ENCODE peak calls at places on chromosomes 5 and 9, in six cellular contexts. R is brain microvascular endothelial cell, I is MM.1S, A is nephron progenitor cell, E is fibroblast of pulmonary artery, L is PC-9. U is an unnamed sample.

GRCh38 chr5:179023528-179024189 is at the start of gene ZNF879:
- DNase-seq in L (peak), A (peak), I (peak), E (peak), R (peak), U (peak)

GRCh38 chr5:98798371-98798770 is 24.9 kb downstream of the RGMB start:
- DNase-seq in I (no peak), R (no peak), L (no peak), E (no peak), A (no peak), U (no peak)

GRCh38 chr5:1445313-1445894 is at the start of gene SLC6A3:
- DNase-seq in R (no peak), I (no peak), L (no peak), E (peak), A (peak), U (peak)

GRCh38 chr5:171984748-171985419 is 21.6 kb downstream of the FBXW11 start:
- DNase-seq in I (no peak), A (no peak), E (peak), L (no peak), R (peak), U (no peak)

GRCh38 chr9:117768740-117769400 is 64.7 kb downstream of the TLR4 start:
- DNase-seq in L (no peak), A (no peak), R (no peak), E (peak), I (no peak), U (no peak)

GRCh38 chr5:158414780-158415179 is 555.8 kb upstream of the CLINT1 start:
- DNase-seq in L (no peak), I (no peak), R (peak), A (no peak), E (peak), U (no peak)

GRCh38 chr5:154986151-154986550 is 27.4 kb upstream of the KIF4B start:
- DNase-seq in L (no peak), E (peak), A (no peak), R (no peak), I (no peak), U (no peak)

GRCh38 chr5:73030995-73031394 is 75.2 kb downstream of the FCHO2 start:
- DNase-seq in A (no peak), I (no peak), R (peak), E (peak), L (peak), U (no peak)

GRCh38 chr5:7395432-7396168 is at the start of gene ADCY2:
- DNase-seq in A (no peak), E (no peak), I (no peak), L (no peak), R (no peak), U (no peak)

GRCh38 chr5:18487928-18488480 is 853.7 kb downstream of the TAF11L14 start:
- DNase-seq in E (no peak), R (no peak), I (no peak), A (no peak), L (no peak), U (no peak)

GRCh38 chr5:76610196-76610595 is 13.0 kb downstream of the F2RL2 start:
- DNase-seq in R (peak), I (no peak), L (no peak), A (no peak), E (no peak), U (no peak)

GRCh38 chr5:133688386-133688785 is 76.0 kb upstream of the FSTL4 start:
- DNase-seq in A (no peak), I (no peak), R (no peak), E (no peak), L (no peak), U (peak)

GRCh38 chr5:138180183-138180782 is 1.4 kb downstream of the KIF20A start:
- DNase-seq in I (peak), A (no peak), L (peak), R (peak), E (peak), U (peak)

GRCh38 chr5:14870347-14871083 is 1.1 kb downstream of the ANKH start:
- DNase-seq in R (no peak), A (no peak), L (no peak), I (peak), E (no peak), U (no peak)

GRCh38 chr9:125889122-125889523 is 141.9 kb downstream of the PBX3 start:
- DNase-seq in R (peak), L (no peak), E (no peak), I (no peak), A (no peak), U (peak)

GRCh38 chr5:104265531-104266130 is 703.0 kb upstream of the NUDT12 start:
- DNase-seq in A (no peak), I (no peak), R (no peak), L (no peak), E (no peak), U (no peak)

GRCh38 chr9:93210324-93210973 is 26.5 kb downstream of the WNK2 start:
- DNase-seq in E (no peak), A (no peak), I (no peak), R (no peak), L (no peak), U (no peak)

GRCh38 chr9:87148391-87149237 is 201.3 kb upstream of the GAS1 start:
- DNase-seq in E (peak), L (peak), I (no peak), R (peak), A (peak), U (no peak)

GRCh38 chr5:179475956-179476355 is 74.4 kb upstream of the RUFY1 start:
- DNase-seq in R (no peak), A (no peak), I (no peak), E (no peak), L (no peak), U (no peak)

GRCh38 chr5:14064841-14065240 is 78.3 kb upstream of the TRIO start:
- DNase-seq in I (no peak), L (no peak), A (no peak), R (peak), E (no peak), U (no peak)

GRCh38 chr5:177469750-177470525 is 3.5 kb downstream of the DBN1 start:
- DNase-seq in A (no peak), R (no peak), I (no peak), L (no peak), E (no peak), U (no peak)

GRCh38 chr5:76290321-76290757 is 112.7 kb upstream of the IQGAP2 start:
- DNase-seq in I (no peak), A (no peak), L (no peak), E (no peak), R (no peak), U (no peak)

GRCh38 chr9:130539473-130540223 is 39.7 kb upstream of the FUBP3 start:
- DNase-seq in A (no peak), E (peak), R (peak), L (peak), I (no peak), U (no peak)

GRCh38 chr9:18837402-18837801 is 195.6 kb downstream of the SAXO1 start:
- DNase-seq in A (no peak), E (no peak), L (no peak), R (no peak), I (no peak), U (no peak)

GRCh38 chr5:172681421-172681820 is 40.4 kb downstream of the NEURL1B start:
- DNase-seq in R (no peak), L (no peak), I (no peak), A (no peak), E (no peak), U (no peak)

GRCh38 chr9:6764570-6765334 is 7.0 kb downstream of the KDM4C start:
- DNase-seq in L (no peak), R (no peak), E (no peak), A (no peak), I (no peak), U (no peak)

GRCh38 chr9:68496356-68496755 is 44.3 kb downstream of the TMEM252 start:
- DNase-seq in E (no peak), R (no peak), I (no peak), L (no peak), A (no peak), U (no peak)

DNA sequence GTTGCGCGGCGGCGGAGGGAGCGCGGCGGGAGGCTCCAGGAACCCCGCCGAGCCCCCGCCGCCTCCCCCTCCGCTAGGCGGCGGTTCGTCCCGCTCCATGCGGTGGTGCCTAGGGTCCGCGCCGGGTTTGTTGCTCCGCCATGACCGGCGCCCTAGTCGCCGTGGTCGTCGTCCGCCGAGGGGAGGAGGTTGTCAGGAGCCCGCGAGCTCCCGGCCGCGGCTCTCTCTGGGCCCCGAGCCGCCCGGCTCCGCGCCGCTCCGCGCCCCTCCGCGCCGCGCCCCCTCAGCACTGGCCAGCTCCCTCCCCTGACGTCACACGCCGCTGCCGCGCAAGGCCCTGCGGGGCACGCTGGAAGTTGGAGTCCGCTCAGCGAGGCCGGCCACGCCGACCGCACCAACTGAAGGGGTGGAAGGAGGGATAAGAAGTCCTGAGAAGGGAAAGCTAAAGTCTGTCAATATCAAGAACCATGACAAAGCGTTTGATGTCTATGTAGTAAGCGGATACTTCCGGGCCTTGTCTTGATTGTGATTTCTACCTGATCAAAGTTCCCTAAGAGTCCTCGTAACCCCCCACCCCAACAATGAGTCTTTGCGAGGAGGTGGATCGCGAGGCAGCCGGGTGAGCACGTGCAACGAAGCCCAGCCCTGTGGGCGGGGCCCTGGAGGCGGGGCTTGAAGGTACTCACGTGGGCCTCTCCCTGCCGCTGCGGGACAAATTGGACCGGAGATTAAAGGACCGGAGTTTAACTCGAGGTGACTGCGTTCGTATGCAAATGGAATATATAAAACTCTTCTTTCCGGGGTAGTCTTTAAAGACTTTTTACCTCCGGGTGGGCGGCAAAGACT is at the start of gene NR6A1:
- DNase-seq in I (peak), A (peak), R (peak), L (peak), E (peak), U (peak)
- TF ChIP-seq CTCF in I (peak), A (no peak), R (no peak), L (no peak), E (no peak), U (peak)

DNA sequence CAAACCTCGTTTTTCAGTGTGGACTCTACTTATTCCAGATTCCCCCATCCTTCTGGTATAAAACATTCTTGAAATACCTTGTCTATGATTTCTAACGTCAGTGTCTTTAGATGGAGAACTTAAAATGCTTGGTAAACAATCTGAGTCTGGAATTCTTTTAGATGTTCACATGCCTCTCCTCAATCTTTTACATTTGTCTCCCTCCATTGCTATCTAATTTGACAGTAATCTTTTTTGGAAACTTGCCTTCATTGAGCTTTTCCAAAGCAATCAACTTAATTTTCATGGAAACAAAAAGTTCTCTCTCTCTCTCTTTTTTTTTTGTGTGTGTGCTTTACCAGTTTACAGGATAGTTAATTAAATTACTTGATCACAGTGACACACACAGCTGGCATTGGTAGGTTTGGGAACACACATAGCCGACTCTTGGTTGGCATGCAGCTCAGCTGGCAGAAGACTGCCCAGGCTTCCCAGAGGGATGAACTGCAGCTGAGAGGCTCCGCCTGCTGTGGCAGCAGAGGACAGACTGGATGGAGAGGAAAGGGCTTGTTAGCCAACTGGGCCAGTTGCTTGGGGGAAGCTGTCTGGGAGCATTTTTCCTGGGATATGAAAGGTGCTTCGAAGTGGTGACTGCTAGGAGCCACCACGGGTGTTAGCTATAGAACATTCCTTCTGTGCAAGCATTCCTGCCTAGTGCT is 271.3 kb downstream of the ZSWIM6 start:
- DNase-seq in R (no peak), L (no peak), I (no peak), E (no peak), A (no peak), U (no peak)
- TF ChIP-seq CTCF in R (peak), L (no peak), I (no peak), E (peak), A (no peak), U (no peak)

GRCh38 chr5:10031817-10032216 is 217.9 kb downstream of the ATPSCKMT start:
- DNase-seq in E (no peak), A (no peak), R (no peak), L (no peak), I (no peak), U (no peak)
- TF ChIP-seq CTCF in E (no peak), A (no peak), R (no peak), L (peak), I (no peak), U (no peak)

DNA sequence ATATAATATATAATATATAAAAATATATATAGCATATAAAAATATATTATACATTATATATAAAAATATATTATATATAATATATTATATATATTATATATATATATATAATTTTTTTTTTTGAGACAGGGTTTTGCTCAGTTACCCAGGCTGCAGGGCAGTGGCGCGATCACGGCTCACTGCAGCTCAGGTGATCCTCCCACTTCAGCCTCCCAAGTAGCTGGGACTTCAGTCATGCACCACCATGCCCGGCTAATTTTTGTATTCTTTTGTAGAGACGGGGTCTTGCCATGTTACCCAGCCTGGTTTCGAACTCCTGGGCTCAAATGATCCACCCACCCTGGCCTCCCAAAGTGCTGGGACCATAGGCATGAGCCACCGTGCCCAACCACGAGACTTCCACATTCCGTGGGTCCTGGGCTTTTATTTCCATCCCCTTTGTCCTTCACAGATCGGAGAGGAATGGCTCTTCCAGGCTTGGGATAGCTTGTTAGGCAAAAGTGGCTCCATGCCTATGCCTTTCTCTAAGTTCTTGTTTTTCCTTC is 62.0 kb upstream of the IER5L start:
- DNase-seq in E (no peak), I (no peak), L (no peak), R (no peak), A (no peak), U (no peak)
- TF ChIP-seq CTCF in E (no peak), I (no peak), L (no peak), R (no peak), A (no peak), U (no peak)

DNA sequence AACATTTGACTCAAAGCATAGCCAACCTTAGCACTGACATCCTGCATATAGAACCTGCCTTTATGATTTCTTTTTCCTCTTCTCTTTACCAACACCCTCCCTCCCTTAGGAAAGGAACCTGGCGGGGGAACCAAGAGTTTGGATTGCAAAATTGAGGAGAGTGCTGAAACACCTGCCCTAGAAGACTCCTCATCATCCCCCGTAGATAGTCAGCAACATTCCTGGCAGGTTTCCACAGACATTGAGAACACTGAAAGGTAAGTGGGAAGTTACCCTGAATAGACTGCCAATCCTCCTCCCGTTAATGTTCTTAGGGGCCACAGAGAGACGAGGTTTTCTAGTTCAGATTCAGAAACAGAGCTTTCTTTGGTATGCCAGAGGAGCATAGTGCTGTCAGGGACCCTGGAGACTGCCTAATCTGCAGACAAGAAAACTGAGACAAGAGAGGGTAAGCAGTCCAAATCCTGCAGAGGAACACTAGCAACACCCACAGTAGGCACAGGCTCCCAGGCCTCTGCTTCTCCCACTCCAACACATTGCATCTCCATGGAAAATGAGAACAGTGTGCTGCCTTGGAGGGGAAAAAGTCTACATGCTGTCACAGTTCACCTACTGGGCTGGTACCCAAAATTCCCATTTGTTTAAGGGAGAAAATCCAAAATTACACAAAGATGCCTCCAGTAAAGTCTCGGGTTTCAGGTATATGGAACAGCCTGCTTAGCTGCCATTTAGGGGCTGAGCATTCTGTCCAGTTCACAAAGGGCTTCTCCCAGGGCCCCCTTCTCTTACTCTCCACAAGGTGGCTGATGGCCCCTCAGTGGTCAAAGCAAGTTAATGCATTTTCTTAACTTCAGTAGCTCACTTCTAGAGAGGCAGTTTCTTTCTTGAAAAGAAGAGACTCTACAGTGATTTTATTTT is 89.0 kb downstream of the RGS7BP start:
- DNase-seq in L (no peak), I (no peak), A (peak), E (no peak), R (no peak), U (no peak)
- TF ChIP-seq CTCF in L (peak), I (peak), A (peak), E (peak), R (peak), U (no peak)

GRCh38 chr9:85263288-85263687 is 478.5 kb downstream of the AGTPBP1 start:
- DNase-seq in E (no peak), L (no peak), A (no peak), I (no peak), R (no peak), U (no peak)

GRCh38 chr9:85258823-85259370 is 482.9 kb downstream of the AGTPBP1 start:
- DNase-seq in A (peak), R (peak), E (peak), L (peak), I (peak), U (peak)

GRCh38 chr9:85258229-85258628 is 483.5 kb downstream of the AGTPBP1 start:
- DNase-seq in A (no peak), R (no peak), E (no peak), L (no peak), I (no peak), U (no peak)

GRCh38 chr9:85262333-85262732 is 479.4 kb downstream of the AGTPBP1 start:
- DNase-seq in E (peak), I (no peak), R (no peak), A (no peak), L (no peak), U (no peak)

DNA sequence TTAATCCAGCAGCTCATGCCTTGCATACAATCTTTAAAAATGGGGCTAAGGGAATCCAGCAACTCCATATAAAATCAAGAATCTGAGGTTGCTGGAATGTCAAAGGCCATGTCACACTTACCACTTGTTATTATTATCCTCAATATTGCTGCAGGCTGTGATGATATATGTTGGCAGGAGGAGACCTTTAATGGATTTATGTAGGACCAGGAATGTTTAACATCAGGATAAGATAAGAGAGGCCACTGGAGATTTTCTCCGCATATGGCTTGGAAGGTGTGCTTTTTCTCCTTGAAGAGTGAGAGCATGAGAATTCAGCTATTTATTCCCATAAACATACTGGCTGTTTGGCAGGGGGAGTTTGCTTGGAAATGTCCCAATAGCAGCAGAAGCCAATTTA is 481.5 kb downstream of the AGTPBP1 start:
- DNase-seq in E (no peak), I (no peak), R (no peak), L (no peak), A (no peak), U (no peak)
- TF ChIP-seq CTCF in E (no peak), I (no peak), R (no peak), L (no peak), A (no peak), U (no peak)

DNA sequence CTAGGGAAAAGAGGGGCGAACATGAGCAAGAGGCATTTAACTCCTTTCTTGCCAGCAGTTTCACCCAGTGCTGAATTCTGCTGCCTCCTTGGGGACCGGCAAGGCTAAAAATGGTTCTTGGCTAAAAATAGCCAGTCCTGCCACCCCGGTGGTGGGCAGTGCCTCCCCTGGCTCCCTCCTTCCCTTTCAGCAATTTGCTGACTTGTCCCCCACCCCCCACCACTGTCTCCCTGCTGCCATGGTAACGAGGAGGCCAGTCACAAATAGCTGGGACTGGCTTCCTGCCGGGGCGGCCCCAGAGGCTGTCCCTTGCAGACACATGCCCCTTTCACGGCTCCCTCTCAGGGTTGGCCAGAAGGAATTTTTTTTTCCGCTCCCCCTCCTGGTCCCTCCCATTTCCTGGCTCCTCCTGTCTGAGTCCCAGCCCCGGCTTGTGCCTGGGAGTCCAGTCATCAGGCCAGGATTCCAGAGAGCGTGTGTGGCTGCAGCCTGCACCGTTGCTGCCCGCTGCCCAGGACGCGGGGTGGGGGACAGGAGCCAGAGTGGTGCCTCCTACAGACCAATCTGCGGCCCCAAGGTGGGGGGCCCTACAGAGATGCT is 130.3 kb downstream of the RGS3 start:
- DNase-seq in R (peak), I (no peak), A (peak), E (peak), L (no peak), U (peak)
- TF ChIP-seq CTCF in R (no peak), I (no peak), A (no peak), E (no peak), L (no peak), U (no peak)

GRCh38 chr9:78130004-78130403 is 98.4 kb upstream of the GNAQ start:
- DNase-seq in A (no peak), L (no peak), R (peak), I (no peak), E (peak), U (no peak)
- TF ChIP-seq CTCF in A (no peak), L (no peak), R (peak), I (no peak), E (peak), U (no peak)

U was measured in GM20000.